ENCODE peak calls at places on chromosomes 6 and 20, in seven cellular contexts. X is prostate gland, J is RWPE1, R is GM13977, C is H1, H is HFFc6, L is Peyer's patch. Y is an unnamed sample.

GRCh38 chr6:20952605-20953004 is 418.3 kb downstream of the CDKAL1 start:
- DNase-seq in L (no peak), X (no peak), H (peak), C (no peak), R (no peak), J (peak), Y (no peak)

GRCh38 chr20:58692579-58693225 is at the start of gene NPEPL1:
- DNase-seq in J (peak), R (peak), C (no peak), H (no peak), L (peak), X (peak), Y (peak)

GRCh38 chr20:62496525-62497218 is 20.9 kb upstream of the GATA5 start:
- DNase-seq in X (no peak), J (peak), H (no peak), R (peak), C (no peak), L (no peak), Y (no peak)

GRCh38 chr6:112636650-112637260 is 289.6 kb downstream of the RFPL4B start:
- DNase-seq in X (no peak), L (no peak), J (no peak), R (no peak), H (peak), C (no peak), Y (no peak)

GRCh38 chr20:52539891-52540290 is 348.3 kb upstream of the ZFP64 start:
- DNase-seq in R (no peak), H (no peak), X (no peak), C (no peak), L (peak), J (no peak), Y (no peak)

GRCh38 chr20:63497946-63498935 is 642 bp downstream of the EEF1A2 start:
- DNase-seq in L (no peak), R (no peak), C (no peak), J (peak), H (peak), X (no peak), Y (no peak)

GRCh38 chr6:17204548-17204947 is 76.6 kb upstream of the RBM24 start:
- DNase-seq in X (no peak), C (no peak), J (no peak), H (no peak), L (no peak), R (no peak), Y (no peak)

GRCh38 chr6:32965901-32966300 is 2.5 kb upstream of the BRD2 start:
- DNase-seq in J (no peak), H (no peak), L (no peak), X (no peak), C (no peak), R (no peak), Y (no peak)

GRCh38 chr6:33317418-33317667 is 201 bp downstream of the ZBTB22 start:
- DNase-seq in J (peak), R (no peak), L (no peak), C (no peak), X (no peak), H (no peak), Y (no peak)

GRCh38 chr6:13507306-13507855 is 20.0 kb upstream of the GFOD1 start:
- DNase-seq in X (no peak), R (no peak), L (no peak), J (no peak), H (no peak), C (no peak), Y (no peak)

GRCh38 chr6:137875606-137876005 is 8.5 kb downstream of the TNFAIP3 start:
- DNase-seq in H (no peak), X (no peak), J (no peak), C (no peak), R (no peak), L (no peak), Y (no peak)

GRCh38 chr20:7516631-7517051 is 423.6 kb downstream of the HAO1 start:
- DNase-seq in J (no peak), H (no peak), L (no peak), R (no peak), X (no peak), C (no peak), Y (no peak)

GRCh38 chr6:109695468-109695867 is 4.4 kb downstream of the FIG4 start:
- DNase-seq in X (no peak), H (no peak), L (no peak), J (no peak), C (no peak), R (no peak), Y (no peak)

GRCh38 chr6:168130168-168130651 is 51.2 kb upstream of the FRMD1 start:
- DNase-seq in H (no peak), R (no peak), X (no peak), L (peak), C (no peak), J (no peak), Y (no peak)

GRCh38 chr6:165605901-165606739 is 56.9 kb downstream of the PDE10A start:
- DNase-seq in L (no peak), H (no peak), X (no peak), J (no peak), C (no peak), R (no peak), Y (no peak)

GRCh38 chr20:63553933-63554290 is at the start of gene FNDC11:
- DNase-seq in C (no peak), J (no peak), R (peak), L (peak), X (no peak), H (no peak), Y (peak)

GRCh38 chr6:135088818-135089809 is 34.5 kb upstream of the HBS1L start:
- DNase-seq in C (no peak), L (no peak), R (peak), J (peak), H (peak), X (no peak), Y (no peak)

GRCh38 chr6:156889469-156889868 is 112.3 kb downstream of the ARID1B start:
- DNase-seq in X (no peak), C (no peak), R (no peak), L (no peak), H (no peak), J (no peak), Y (no peak)

GRCh38 chr20:63089051-63089907 is 82.5 kb upstream of the BHLHE23 start:
- DNase-seq in R (no peak), L (peak), H (no peak), C (no peak), J (no peak), X (no peak), Y (no peak)

GRCh38 chr20:32823737-32824588 is 4.2 kb downstream of the MAPRE1 start:
- DNase-seq in H (no peak), C (no peak), L (no peak), R (no peak), J (no peak), X (no peak), Y (no peak)

GRCh38 chr20:8780926-8781325 is 288.0 kb upstream of the PLCB4 start:
- DNase-seq in L (no peak), C (no peak), J (no peak), X (no peak), H (no peak), R (no peak), Y (no peak)

GRCh38 chr20:38338849-38339520 is 7.3 kb upstream of the LBP start:
- DNase-seq in R (no peak), C (peak), H (peak), X (no peak), L (peak), J (peak), Y (no peak)

GRCh38 chr6:108127826-108128225 is 38.0 kb upstream of the NR2E1 start:
- DNase-seq in X (peak), C (no peak), R (no peak), J (no peak), H (peak), L (no peak), Y (no peak)

GRCh38 chr6:106256201-106256968 is 69.2 kb downstream of the ATG5 start:
- DNase-seq in R (no peak), H (peak), J (no peak), L (no peak), X (no peak), C (no peak), Y (no peak)

GRCh38 chr20:330233-331149 is 5.1 kb downstream of the SOX12 start:
- DNase-seq in C (no peak), R (peak), L (peak), J (peak), H (peak), X (peak), Y (peak)

GRCh38 chr6:34143884-34144580 is 1.9 kb downstream of the GRM4 start:
- DNase-seq in H (no peak), C (no peak), L (no peak), J (no peak), X (no peak), R (peak), Y (peak)

GRCh38 chr6:119594907-119595306 is 245.3 kb upstream of the MAN1A1 start:
- DNase-seq in H (no peak), R (no peak), L (no peak), J (no peak), X (no peak), C (no peak), Y (no peak)

GRCh38 chr20:41149679-41150131 is 12.4 kb downstream of the PLCG1 start:
- DNase-seq in H (peak), C (no peak), J (peak), X (no peak), R (no peak), L (peak), Y (no peak)

GRCh38 chr6:168028181-168028580 is 30.7 kb downstream of the KIF25 start:
- DNase-seq in X (no peak), C (no peak), H (no peak), J (no peak), L (no peak), R (no peak), Y (no peak)

GRCh38 chr20:61487346-61488022 is 235.4 kb downstream of the CDH4 start:
- DNase-seq in X (no peak), L (no peak), C (no peak), J (no peak), H (no peak), R (no peak), Y (no peak)

GRCh38 chr6:148251286-148251685 is 91.4 kb upstream of the SASH1 start:
- DNase-seq in X (no peak), H (peak), J (peak), L (no peak), C (no peak), R (no peak), Y (no peak)

GRCh38 chr6:149317656-149318571 is at the start of gene TAB2:
- DNase-seq in R (peak), L (peak), H (no peak), C (no peak), X (peak), J (peak), Y (peak)

GRCh38 chr6:140344149-140344913 is 969.9 kb upstream of the CITED2 start:
- DNase-seq in J (peak), L (no peak), C (no peak), X (no peak), H (peak), R (no peak), Y (no peak)

GRCh38 chr6:5208039-5208438 is 52.7 kb downstream of the LYRM4 start:
- DNase-seq in C (no peak), J (no peak), R (no peak), X (no peak), L (peak), H (no peak), Y (no peak)

GRCh38 chr6:14270925-14271791 is 153.6 kb downstream of the CD83 start:
- DNase-seq in C (no peak), J (peak), L (no peak), X (no peak), R (no peak), H (peak), Y (no peak)

GRCh38 chr20:23078351-23078993 is 7.7 kb downstream of the CD93 start:
- DNase-seq in L (no peak), C (no peak), R (no peak), X (no peak), J (no peak), H (no peak), Y (no peak)

GRCh38 chr6:6328451-6328850 is 8.0 kb upstream of the F13A1 start:
- DNase-seq in C (no peak), J (no peak), X (no peak), L (no peak), H (no peak), R (no peak), Y (no peak)

GRCh38 chr20:40481337-40481736 is 207.7 kb downstream of the MAFB start:
- DNase-seq in J (no peak), R (no peak), C (no peak), X (no peak), L (no peak), H (no peak), Y (no peak)

GRCh38 chr6:12147557-12148316 is 135.6 kb downstream of the HIVEP1 start:
- DNase-seq in H (no peak), X (no peak), R (no peak), C (no peak), J (no peak), L (no peak), Y (no peak)
- TF ChIP-seq CTCF in H (peak), X (no peak), R (no peak), C (no peak), J (no peak), L (no peak), Y (no peak)

GRCh38 chr6:139119553-139119952 is 15.3 kb upstream of the HECA start:
- DNase-seq in H (no peak), L (no peak), C (no peak), R (no peak), J (no peak), X (no peak), Y (no peak)

GRCh38 chr6:139114741-139115140 is 20.1 kb upstream of the HECA start:
- DNase-seq in R (no peak), C (no peak), H (no peak), L (no peak), J (no peak), X (no peak), Y (no peak)

GRCh38 chr6:139112561-139112960 is 22.3 kb upstream of the HECA start:
- DNase-seq in L (no peak), J (peak), X (no peak), C (no peak), R (no peak), H (no peak), Y (no peak)

GRCh38 chr6:139115980-139116758 is 18.7 kb upstream of the HECA start:
- DNase-seq in H (no peak), L (no peak), C (no peak), R (no peak), J (no peak), X (no peak), Y (no peak)

GRCh38 chr6:139117734-139118133 is 17.1 kb upstream of the HECA start:
- DNase-seq in R (no peak), J (no peak), X (no peak), H (peak), C (no peak), L (no peak), Y (no peak)
- TF ChIP-seq CTCF in R (no peak), J (no peak), X (no peak), H (peak), C (no peak), L (peak), Y (no peak)

DNA sequence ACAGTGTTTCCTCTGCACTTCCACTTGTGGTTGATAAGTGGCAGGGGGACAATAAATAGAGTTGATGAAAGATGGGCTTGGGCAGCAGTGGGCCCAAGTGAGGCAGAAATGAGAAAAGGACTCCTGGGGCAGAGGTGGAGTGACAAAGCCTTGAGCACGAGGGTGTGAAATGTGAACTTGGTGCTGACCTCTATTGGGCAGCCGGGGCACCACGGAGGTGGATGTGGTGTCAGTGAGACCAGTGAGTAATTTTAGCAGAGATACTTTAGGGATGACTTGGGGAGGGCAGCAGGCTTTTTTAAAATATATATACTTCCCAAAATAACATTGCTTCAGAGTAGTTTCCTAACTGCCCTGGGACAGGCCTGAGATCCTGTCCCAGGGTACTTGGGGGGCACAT is 30.6 kb upstream of the MYLK2 start:
- DNase-seq in C (no peak), J (no peak), H (peak), X (no peak), R (no peak), L (no peak), Y (no peak)
- TF ChIP-seq CTCF in C (peak), J (no peak), H (peak), X (no peak), R (peak), L (no peak), Y (no peak)

GRCh38 chr20:2817341-2817726 is 1.2 kb downstream of the TMEM239 start:
- DNase-seq in R (no peak), J (no peak), C (no peak), L (no peak), H (no peak), X (no peak), Y (no peak)

GRCh38 chr20:2816030-2816582 is at the start of gene TMEM239:
- DNase-seq in C (no peak), H (no peak), R (no peak), J (no peak), X (no peak), L (peak), Y (no peak)

GRCh38 chr20:2815242-2815900 is 584 bp downstream of the C20orf141 start:
- DNase-seq in L (peak), C (no peak), H (no peak), X (no peak), R (no peak), J (no peak), Y (no peak)

GRCh38 chr20:2817891-2818595 is 1.9 kb downstream of the TMEM239 start:
- DNase-seq in L (peak), J (no peak), H (no peak), X (no peak), R (no peak), C (no peak), Y (no peak)

DNA sequence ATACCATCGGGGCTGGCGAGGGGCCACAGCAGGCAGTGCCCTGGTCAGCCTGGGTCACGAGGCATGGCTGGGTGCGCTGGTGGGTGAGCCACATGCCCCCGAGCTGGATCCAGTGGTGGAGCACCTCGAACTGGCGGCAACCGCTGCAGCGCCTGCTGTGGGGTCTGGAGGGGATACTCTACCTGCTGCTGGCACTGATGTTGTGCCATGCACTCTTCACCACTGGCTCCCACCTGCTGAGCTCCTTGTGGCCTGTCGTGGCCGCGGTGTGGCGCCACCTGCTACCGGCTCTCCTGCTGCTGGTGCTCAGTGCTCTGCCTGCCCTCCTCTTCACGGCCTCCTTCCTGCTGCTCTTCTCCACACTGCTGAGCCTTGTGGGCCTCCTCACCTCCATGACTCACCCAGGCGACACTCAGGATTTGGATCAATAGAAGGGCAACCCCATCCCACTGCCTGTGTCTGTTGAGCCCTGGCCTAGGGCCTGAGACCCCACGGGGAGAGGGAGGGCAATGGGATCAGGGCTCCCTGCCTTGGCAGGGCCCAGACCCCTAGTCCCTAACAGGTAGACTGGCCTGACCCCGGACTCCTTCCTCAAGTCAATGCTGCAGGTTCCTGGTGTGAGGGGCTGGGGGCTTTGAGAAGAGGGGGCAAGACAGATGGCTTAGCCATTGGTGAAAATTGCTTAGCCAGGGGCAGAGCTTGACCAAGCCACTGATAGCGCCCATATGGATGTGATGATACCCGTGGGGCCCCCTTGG is 598 bp downstream of the TMEM239 start:
- DNase-seq in L (peak), J (no peak), C (no peak), X (no peak), H (no peak), R (no peak), Y (no peak)
- TF ChIP-seq CTCF in L (no peak), J (no peak), C (peak), X (no peak), H (no peak), R (peak), Y (no peak)

DNA sequence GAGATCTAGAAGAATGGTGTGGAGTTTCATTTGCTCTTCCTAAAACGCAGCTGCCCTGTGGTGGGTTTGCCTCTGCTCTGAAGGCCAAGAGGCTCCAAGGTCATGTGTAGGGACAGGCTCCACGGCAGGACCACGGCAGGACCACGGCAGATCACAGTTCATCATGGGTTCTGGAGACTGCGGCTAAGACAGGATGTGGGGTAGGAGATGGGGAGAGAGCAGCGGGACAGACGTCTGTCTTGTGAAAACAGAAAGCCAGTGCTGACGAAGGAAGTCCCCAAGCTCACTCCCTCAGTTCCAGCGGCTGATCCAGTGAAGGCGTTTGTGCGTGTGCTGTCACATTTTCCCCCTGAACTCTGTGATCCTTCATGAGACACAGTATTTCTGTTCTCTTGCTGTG is 67.9 kb upstream of the PTGIS start:
- DNase-seq in H (no peak), X (no peak), J (no peak), C (no peak), R (no peak), L (peak), Y (no peak)
- TF ChIP-seq CTCF in H (no peak), X (no peak), J (no peak), C (no peak), R (no peak), L (no peak), Y (no peak)

DNA sequence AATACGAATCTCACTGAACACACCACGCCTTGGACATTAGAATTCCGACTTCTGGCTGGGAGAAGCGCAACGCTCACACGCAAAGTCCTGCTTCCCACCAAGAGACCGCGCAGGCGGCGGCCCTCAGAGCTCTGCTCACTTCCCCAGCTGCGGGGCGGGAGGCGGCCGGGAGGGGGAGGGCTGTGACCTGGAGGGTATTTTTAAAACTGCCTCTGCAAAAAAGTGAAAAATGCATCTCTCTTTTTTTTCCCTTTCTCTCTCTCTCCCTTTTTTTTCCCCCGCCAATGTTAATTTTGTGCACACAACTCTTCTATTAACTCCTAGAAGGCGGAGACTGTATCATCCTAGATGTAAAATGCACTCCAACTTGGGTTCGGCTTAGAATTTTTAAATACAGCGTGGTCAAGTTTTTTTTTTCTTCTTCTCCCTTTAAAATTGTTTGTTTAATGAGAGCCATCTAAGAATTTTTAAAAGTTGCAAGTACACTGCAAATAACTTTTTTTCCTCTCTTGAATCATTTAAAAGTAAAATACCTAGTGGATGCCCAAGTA is 66.4 kb downstream of the STX11 start:
- DNase-seq in X (no peak), L (no peak), C (no peak), H (peak), J (no peak), R (peak), Y (no peak)
- TF ChIP-seq CTCF in X (peak), L (peak), C (peak), H (no peak), J (no peak), R (peak), Y (no peak)

Y was measured in activated B cell treated with CpG ODN at 0.5 μM for 24 hours.